ENCODE peak calls at places on chromosomes 16 and 17, in four cellular contexts. One of them, this sample, is unnamed. For H3K27me3, the result is how much of the 10 kb centered on the place peaks cover.

GRCh38 chr17:48545022-48545376 is at the start of gene HOXB2:
- DNase-seq in CD4-positive, CD25-positive, alpha-beta regulatory T cell: no peak
- DNase-seq in suprapubic skin: no peak
- DNase-seq in bronchial epithelial cell: no peak
- DNase-seq in this sample: no peak

GRCh38 chr17:46099865-46100264 is 93.4 kb downstream of the KANSL1 start:
- DNase-seq in CD4-positive, CD25-positive, alpha-beta regulatory T cell: no peak
- DNase-seq in suprapubic skin: no peak
- DNase-seq in bronchial epithelial cell: no peak
- DNase-seq in this sample: no peak

GRCh38 chr17:74042744-74043486 is 160.6 kb upstream of the RPL38 start:
- DNase-seq in CD4-positive, CD25-positive, alpha-beta regulatory T cell: peak
- DNase-seq in suprapubic skin: no peak
- DNase-seq in bronchial epithelial cell: peak
- DNase-seq in this sample: no peak

GRCh38 chr17:5467416-5467815 is 1.4 kb downstream of the DHX33 start:
- DNase-seq in CD4-positive, CD25-positive, alpha-beta regulatory T cell: no peak
- DNase-seq in suprapubic skin: no peak
- DNase-seq in bronchial epithelial cell: no peak
- DNase-seq in this sample: no peak

GRCh38 chr17:62109378-62109902 is 44.4 kb upstream of the MED13 start:
- DNase-seq in CD4-positive, CD25-positive, alpha-beta regulatory T cell: peak
- DNase-seq in suprapubic skin: no peak
- DNase-seq in bronchial epithelial cell: peak
- DNase-seq in this sample: no peak

GRCh38 chr17:5126719-5127488 is 11.1 kb downstream of the USP6 start:
- DNase-seq in CD4-positive, CD25-positive, alpha-beta regulatory T cell: no peak
- DNase-seq in suprapubic skin: no peak
- DNase-seq in bronchial epithelial cell: no peak
- DNase-seq in this sample: no peak

GRCh38 chr16:3642397-3643094 is 11.9 kb upstream of the DNASE1 start:
- DNase-seq in CD4-positive, CD25-positive, alpha-beta regulatory T cell: no peak
- DNase-seq in suprapubic skin: peak
- DNase-seq in bronchial epithelial cell: peak
- DNase-seq in this sample: no peak

GRCh38 chr17:45705123-45706009 is 78.8 kb upstream of the CRHR1 start:
- DNase-seq in CD4-positive, CD25-positive, alpha-beta regulatory T cell: no peak
- DNase-seq in suprapubic skin: no peak
- DNase-seq in bronchial epithelial cell: peak
- DNase-seq in this sample: no peak

GRCh38 chr17:48530208-48530886 is 464 bp downstream of the HOXB1 start:
- DNase-seq in CD4-positive, CD25-positive, alpha-beta regulatory T cell: no peak
- DNase-seq in suprapubic skin: no peak
- DNase-seq in bronchial epithelial cell: no peak
- DNase-seq in this sample: no peak

GRCh38 chr16:21710938-21711337 is 47.2 kb downstream of the OTOA start:
- DNase-seq in CD4-positive, CD25-positive, alpha-beta regulatory T cell: no peak
- DNase-seq in suprapubic skin: no peak
- DNase-seq in bronchial epithelial cell: no peak
- DNase-seq in this sample: no peak

GRCh38 chr16:53913082-53913870 is 209.3 kb downstream of the FTO start:
- DNase-seq in CD4-positive, CD25-positive, alpha-beta regulatory T cell: no peak
- DNase-seq in suprapubic skin: no peak
- DNase-seq in bronchial epithelial cell: peak
- DNase-seq in this sample: no peak

GRCh38 chr17:34434065-34434464 is 71.0 kb upstream of the CCL1 start:
- DNase-seq in CD4-positive, CD25-positive, alpha-beta regulatory T cell: no peak
- DNase-seq in suprapubic skin: no peak
- DNase-seq in bronchial epithelial cell: peak
- DNase-seq in this sample: no peak

GRCh38 chr17:68288375-68288774 is 2.6 kb downstream of the SLC16A6 start:
- DNase-seq in CD4-positive, CD25-positive, alpha-beta regulatory T cell: no peak
- DNase-seq in suprapubic skin: no peak
- DNase-seq in bronchial epithelial cell: no peak
- DNase-seq in this sample: no peak

DNA sequence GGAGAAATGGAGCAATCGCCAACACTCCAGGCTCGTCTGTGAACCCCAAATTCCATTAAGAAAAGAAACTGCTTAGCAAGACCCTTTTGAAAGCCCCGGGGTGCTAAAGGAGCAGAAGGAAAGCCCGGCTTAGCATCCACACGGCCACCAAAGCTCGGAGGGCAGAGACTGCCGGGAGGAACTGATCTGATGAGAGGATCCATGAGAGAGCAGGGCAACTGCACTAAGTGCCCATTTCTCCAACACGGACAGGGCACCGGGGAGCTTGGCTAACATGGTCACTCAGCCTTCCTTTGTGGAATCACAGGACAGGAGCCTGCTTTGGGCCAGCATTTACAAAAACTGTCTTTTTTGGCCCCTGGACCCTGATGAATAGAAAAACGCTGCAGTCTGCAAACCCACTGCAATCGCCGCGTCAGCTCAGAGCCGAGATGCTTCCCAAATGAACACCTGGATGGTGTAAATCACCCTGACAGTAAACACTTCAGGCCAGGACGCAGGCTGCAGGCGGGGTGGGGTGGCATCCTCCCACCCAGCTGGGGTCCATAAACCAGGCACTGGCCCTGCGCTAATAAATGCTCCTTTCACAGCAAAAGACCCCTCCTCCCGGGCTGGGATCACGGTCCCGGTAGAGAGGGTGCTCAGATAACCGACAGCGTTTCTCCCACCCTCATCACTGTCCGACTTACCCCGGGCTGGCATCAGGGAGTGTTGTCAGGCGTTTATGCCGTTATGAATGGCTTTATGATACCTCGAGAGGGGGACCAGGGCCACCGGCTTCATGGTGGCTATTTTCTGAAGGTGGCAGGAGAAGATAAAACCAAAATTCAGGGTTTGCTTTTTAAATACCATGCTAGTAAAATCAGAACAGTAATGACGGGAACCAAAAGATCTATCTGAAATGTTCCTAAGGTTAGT is 299.5 kb downstream of the IRF8 start:
- DNase-seq in CD4-positive, CD25-positive, alpha-beta regulatory T cell: no peak
- DNase-seq in suprapubic skin: peak
- DNase-seq in bronchial epithelial cell: no peak
- DNase-seq in this sample: no peak
- H3K27me3 ChIP-seq in CD4-positive, CD25-positive, alpha-beta regulatory T cell: under half
- H3K27me3 ChIP-seq in suprapubic skin: half or more
- H3K27me3 ChIP-seq in bronchial epithelial cell: under half
- H3K27me3 ChIP-seq in this sample: under half

DNA sequence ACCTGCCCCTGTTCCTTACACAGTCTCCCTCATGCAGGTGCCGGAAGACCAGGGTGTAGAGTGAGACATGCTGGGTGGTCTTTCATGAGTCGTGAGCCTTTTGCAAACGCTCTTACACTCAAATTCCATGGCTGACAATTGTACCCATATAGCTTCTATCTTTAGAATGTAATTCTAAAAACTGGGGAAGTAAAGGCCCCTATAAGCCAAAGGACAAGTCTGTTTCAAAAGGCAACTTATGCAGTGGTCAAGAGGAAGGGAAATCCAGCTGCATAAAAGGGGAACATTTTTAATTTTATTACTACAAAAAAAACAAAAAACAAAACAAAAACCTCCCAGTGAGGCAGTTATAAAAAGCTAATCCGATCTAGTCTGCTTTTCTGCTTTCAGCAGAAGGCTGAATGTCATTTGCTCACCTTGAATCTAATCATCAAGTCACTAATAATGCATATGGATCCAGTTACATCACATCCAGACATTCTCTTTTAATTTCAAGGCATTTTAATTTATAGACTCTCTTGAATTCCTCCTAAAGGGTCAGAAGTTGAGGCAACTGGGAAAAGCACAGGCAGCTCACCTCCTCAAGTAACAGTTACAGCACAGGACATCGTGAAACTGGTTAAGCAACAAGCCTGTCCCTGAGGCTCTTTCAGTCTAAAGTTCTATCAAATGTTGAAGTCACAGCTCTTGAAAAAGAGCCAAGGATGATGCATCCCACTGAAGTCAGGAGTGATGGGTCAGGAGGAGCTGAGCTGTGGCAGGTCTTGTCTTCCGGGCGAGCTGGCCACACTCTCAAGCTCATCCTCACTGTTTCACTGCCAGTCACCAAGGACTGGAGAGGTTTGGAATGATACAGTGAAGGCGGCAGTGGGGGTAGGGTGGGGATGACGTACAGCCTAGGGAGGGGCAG is 99.7 kb downstream of the VPS53 start:
- DNase-seq in CD4-positive, CD25-positive, alpha-beta regulatory T cell: no peak
- DNase-seq in suprapubic skin: no peak
- DNase-seq in bronchial epithelial cell: peak
- DNase-seq in this sample: no peak
- H3K27me3 ChIP-seq in CD4-positive, CD25-positive, alpha-beta regulatory T cell: under half
- H3K27me3 ChIP-seq in suprapubic skin: under half
- H3K27me3 ChIP-seq in bronchial epithelial cell: under half
- H3K27me3 ChIP-seq in this sample: under half

DNA sequence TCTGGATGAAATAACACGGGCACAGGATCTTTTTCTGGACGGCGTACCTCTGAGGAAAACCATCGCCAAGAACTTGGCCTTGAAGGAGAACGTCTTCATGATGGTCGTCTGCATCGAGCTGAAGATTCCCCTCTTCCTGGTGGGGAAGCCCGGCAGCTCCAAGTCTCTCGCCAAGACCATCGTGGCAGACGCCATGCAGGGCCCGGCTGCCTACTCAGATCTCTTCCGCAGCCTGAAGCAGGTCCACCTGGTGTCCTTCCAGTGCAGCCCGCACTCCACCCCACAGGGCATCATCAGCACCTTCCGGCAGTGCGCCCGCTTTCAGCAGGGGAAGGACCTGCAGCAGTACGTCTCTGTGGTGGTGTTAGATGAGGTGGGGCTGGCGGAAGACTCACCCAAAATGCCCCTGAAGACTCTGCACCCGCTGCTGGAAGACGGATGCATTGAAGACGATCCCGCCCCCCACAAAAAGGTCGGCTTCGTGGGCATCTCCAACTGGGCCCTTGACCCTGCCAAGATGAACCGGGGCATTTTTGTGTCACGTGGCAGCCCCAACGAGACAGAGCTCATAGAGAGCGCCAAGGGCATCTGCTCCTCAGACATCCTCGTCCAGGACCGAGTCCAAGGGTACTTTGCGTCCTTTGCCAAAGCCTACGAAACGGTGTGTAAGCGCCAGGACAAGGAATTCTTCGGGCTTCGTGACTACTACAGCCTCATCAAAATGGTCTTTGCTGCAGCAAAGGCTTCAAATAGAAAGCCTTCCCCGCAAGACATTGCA is 68.3 kb upstream of the ENDOV start:
- DNase-seq in CD4-positive, CD25-positive, alpha-beta regulatory T cell: no peak
- DNase-seq in suprapubic skin: peak
- DNase-seq in bronchial epithelial cell: no peak
- DNase-seq in this sample: no peak
- H3K27me3 ChIP-seq in CD4-positive, CD25-positive, alpha-beta regulatory T cell: under half
- H3K27me3 ChIP-seq in suprapubic skin: under half
- H3K27me3 ChIP-seq in bronchial epithelial cell: under half
- H3K27me3 ChIP-seq in this sample: under half

DNA sequence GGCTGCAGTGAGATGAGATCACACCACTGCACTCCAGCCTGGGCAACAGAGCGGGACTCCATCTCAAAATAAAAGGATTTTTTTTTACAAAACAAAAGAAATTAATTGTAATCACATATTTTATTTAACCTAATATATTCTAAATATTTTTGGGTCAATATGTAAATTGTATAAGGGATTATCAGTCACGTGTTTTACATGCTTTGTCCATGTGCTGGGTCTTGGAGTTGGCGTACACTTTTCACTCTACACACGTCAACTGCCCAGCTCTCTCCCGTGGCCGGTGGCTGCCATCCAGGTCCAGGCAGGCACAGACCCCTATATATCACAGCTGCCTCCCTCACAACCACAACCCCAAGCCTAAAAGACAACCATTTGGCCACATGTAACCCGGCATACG is 68.1 kb downstream of the RBFOX3 start:
- DNase-seq in CD4-positive, CD25-positive, alpha-beta regulatory T cell: no peak
- DNase-seq in suprapubic skin: no peak
- DNase-seq in bronchial epithelial cell: no peak
- DNase-seq in this sample: no peak
- H3K27me3 ChIP-seq in CD4-positive, CD25-positive, alpha-beta regulatory T cell: under half
- H3K27me3 ChIP-seq in suprapubic skin: half or more
- H3K27me3 ChIP-seq in bronchial epithelial cell: under half
- H3K27me3 ChIP-seq in this sample: under half

GRCh38 chr17:57289130-57289529 is 32.8 kb downstream of the MSI2 start:
- DNase-seq in CD4-positive, CD25-positive, alpha-beta regulatory T cell: no peak
- DNase-seq in suprapubic skin: no peak
- DNase-seq in bronchial epithelial cell: no peak
- DNase-seq in this sample: no peak

GRCh38 chr17:57289613-57290012 is 33.3 kb downstream of the MSI2 start:
- DNase-seq in CD4-positive, CD25-positive, alpha-beta regulatory T cell: no peak
- DNase-seq in suprapubic skin: no peak
- DNase-seq in bronchial epithelial cell: no peak
- DNase-seq in this sample: no peak

GRCh38 chr17:57288034-57288752 is 31.9 kb downstream of the MSI2 start:
- DNase-seq in CD4-positive, CD25-positive, alpha-beta regulatory T cell: no peak
- DNase-seq in suprapubic skin: no peak
- DNase-seq in bronchial epithelial cell: no peak
- DNase-seq in this sample: no peak

GRCh38 chr17:57286372-57287105 is 30.2 kb downstream of the MSI2 start:
- DNase-seq in CD4-positive, CD25-positive, alpha-beta regulatory T cell: no peak
- DNase-seq in suprapubic skin: no peak
- DNase-seq in bronchial epithelial cell: no peak
- DNase-seq in this sample: no peak

DNA sequence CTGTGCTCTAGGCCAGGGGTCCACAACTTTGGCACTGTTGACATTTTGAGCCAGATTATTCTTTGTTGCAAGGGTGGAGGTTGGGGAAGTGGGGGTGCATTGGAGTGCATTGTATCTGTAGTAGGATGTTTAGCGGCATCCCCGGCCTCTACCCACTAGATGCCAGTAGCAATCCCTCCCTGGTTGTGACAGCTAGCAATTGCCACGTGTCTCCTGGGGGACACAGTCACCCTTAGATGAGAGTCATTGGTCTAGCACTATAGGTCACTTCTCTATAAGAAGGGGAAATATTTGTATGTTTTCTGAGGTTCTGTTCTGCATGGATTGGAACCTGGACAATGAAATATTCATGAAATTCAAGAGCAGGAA is 32.4 kb downstream of the MSI2 start:
- DNase-seq in CD4-positive, CD25-positive, alpha-beta regulatory T cell: no peak
- DNase-seq in suprapubic skin: no peak
- DNase-seq in bronchial epithelial cell: no peak
- DNase-seq in this sample: no peak
- H3K27me3 ChIP-seq in CD4-positive, CD25-positive, alpha-beta regulatory T cell: under half
- H3K27me3 ChIP-seq in suprapubic skin: under half
- H3K27me3 ChIP-seq in bronchial epithelial cell: under half
- H3K27me3 ChIP-seq in this sample: under half

This sample was measured in esophagus squamous epithelium.